ENCODE peak calls at places on chromosome 17, in four cellular contexts. W is mesenchymal stem cell, G is brain microvascular endothelial cell, M is EL. D is an unnamed sample.

GRCh38 chr17:79983456-79983855 is 52.2 kb downstream of the TBC1D16 start:
- DNase-seq in G (no peak), W (no peak), M (peak), D (peak)

GRCh38 chr17:45282683-45283644 is 21.1 kb upstream of the SPATA32 start:
- DNase-seq in G (peak), W (peak), M (no peak), D (no peak)

GRCh38 chr17:47741793-47742145 is 8.7 kb downstream of the TBX21 start:
- DNase-seq in G (no peak), W (no peak), M (no peak), D (no peak)

GRCh38 chr17:34246436-34246835 is 8.6 kb upstream of the CCL2 start:
- DNase-seq in W (no peak), G (no peak), M (no peak), D (no peak)

GRCh38 chr17:69485901-69486643 is 71.6 kb downstream of the MAP2K6 start:
- DNase-seq in M (no peak), G (peak), W (peak), D (no peak)

GRCh38 chr17:14245002-14245401 is 8.3 kb upstream of the CDRT15 start:
- DNase-seq in G (no peak), W (no peak), M (no peak), D (peak)

GRCh38 chr17:73632513-73632912 is 11.7 kb downstream of the SDK2 start:
- DNase-seq in M (no peak), W (no peak), G (no peak), D (no peak)

GRCh38 chr17:80320496-80320895 is 59.8 kb downstream of the RNF213 start:
- DNase-seq in M (no peak), W (no peak), G (no peak), D (no peak)

GRCh38 chr17:82932146-82933005 is 92.6 kb upstream of the ZNF750 start:
- DNase-seq in W (no peak), G (peak), M (peak), D (no peak)

GRCh38 chr17:3954086-3954485 is 10.2 kb downstream of the ATP2A3 start:
- DNase-seq in G (no peak), M (no peak), W (no peak), D (no peak)

GRCh38 chr17:38469875-38470274 is 41.6 kb downstream of the ARHGAP23 start:
- DNase-seq in M (peak), W (peak), G (peak), D (peak)

GRCh38 chr17:6936370-6937028 is 59.4 kb upstream of the ALOX12 start:
- DNase-seq in G (no peak), M (peak), W (no peak), D (peak)

GRCh38 chr17:35089846-35090193 is 26.3 kb upstream of the RFFL start:
- DNase-seq in M (peak), G (no peak), W (peak), D (peak)

GRCh38 chr17:43661699-43662431 is at the start of gene MEOX1:
- DNase-seq in M (peak), W (no peak), G (peak), D (no peak)

GRCh38 chr17:57989011-57989345 is 924 bp upstream of the VEZF1 start:
- DNase-seq in M (peak), W (peak), G (peak), D (no peak)

GRCh38 chr17:73028311-73028755 is 64.2 kb downstream of the SLC39A11 start:
- DNase-seq in M (no peak), W (peak), G (no peak), D (no peak)

GRCh38 chr17:45855691-45856315 is 11.1 kb downstream of the SPPL2C start:
- DNase-seq in W (no peak), G (no peak), M (peak), D (no peak)

GRCh38 chr17:72618018-72618509 is 474.4 kb downstream of the SLC39A11 start:
- DNase-seq in M (no peak), W (no peak), G (no peak), D (no peak)

GRCh38 chr17:78234261-78234865 is 2.9 kb downstream of the TMEM235 start:
- DNase-seq in W (no peak), M (no peak), G (no peak), D (peak)

GRCh38 chr17:4221163-4221562 is 42.6 kb downstream of the ANKFY1 start:
- DNase-seq in G (no peak), W (no peak), M (no peak), D (no peak)

GRCh38 chr17:1736348-1737281 is 6.1 kb upstream of the SERPINF2 start:
- DNase-seq in M (peak), W (peak), G (peak), D (peak)

D was measured in H7.